ENCODE peak calls at places on chromosomes 13 and 19, in four cellular contexts. D, V, Q and K are unnamed samples. For H3K4me1, the result is how much of the 10 kb centered on the place peaks cover.

GRCh38 chr19:17246681-17247425 is 1.1 kb upstream of the NR2F6 start:
- DNase-seq in D (no peak), V (no peak), Q (peak), K (peak)

GRCh38 chr19:4744451-4745170 is 21.0 kb upstream of the DPP9 start:
- DNase-seq in D (peak), V (no peak), Q (no peak), K (no peak)

GRCh38 chr19:50718255-50719118 is 1.1 kb downstream of the SHANK1 start:
- DNase-seq in D (peak), V (no peak), Q (no peak), K (no peak)

GRCh38 chr13:57704031-57704430 is 72.5 kb downstream of the PCDH17 start:
- DNase-seq in D (no peak), V (no peak), Q (no peak), K (no peak)

GRCh38 chr13:27770809-27771208 is 21.5 kb upstream of the GSX1 start:
- DNase-seq in D (no peak), V (peak), Q (peak), K (no peak)

GRCh38 chr13:33193428-33193974 is 92.1 kb downstream of the STARD13 start:
- DNase-seq in D (no peak), V (no peak), Q (no peak), K (no peak)

GRCh38 chr19:1079566-1080111 is 12.7 kb downstream of the ARHGAP45 start:
- DNase-seq in D (no peak), V (no peak), Q (peak), K (peak)

GRCh38 chr13:80132741-80133601 is 208.0 kb downstream of the SPRY2 start:
- DNase-seq in D (peak), V (peak), Q (peak), K (no peak)

GRCh38 chr19:10194500-10195198 is at the start of gene DNMT1:
- DNase-seq in D (peak), V (peak), Q (peak), K (peak)
- TF ChIP-seq POLR2A in D (peak), V (peak), Q (peak), K (no peak)

DNA sequence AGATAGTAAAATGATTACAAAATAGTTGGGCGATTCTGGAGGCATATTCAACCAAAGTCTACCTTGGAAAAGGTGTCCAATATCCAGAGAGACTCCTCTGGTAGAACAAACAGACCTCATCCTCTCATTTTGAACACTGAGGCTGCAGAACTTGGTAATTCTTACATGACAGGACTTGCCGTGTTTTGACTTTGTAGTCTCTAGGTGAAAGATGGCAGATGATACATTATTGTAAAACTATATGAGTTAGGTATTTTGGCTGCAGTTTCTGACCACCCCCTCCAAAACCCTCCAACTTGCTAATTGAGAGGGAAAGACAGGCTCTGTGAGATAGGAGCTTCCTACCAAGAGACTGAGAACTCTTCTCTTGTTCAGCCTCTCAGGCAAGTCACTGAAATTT is 22.6 kb downstream of the SAE1 start:
- DNase-seq in D (no peak), V (no peak), Q (no peak), K (no peak)
- H3K4me1 ChIP-seq in D (under half), V (under half), Q (half or more), K (half or more)

GRCh38 chr19:11480927-11481776 is at the start of gene ELAVL3:
- DNase-seq in D (no peak), V (no peak), Q (no peak), K (no peak)
- TF ChIP-seq CTCF in D (no peak), V (no peak), Q (no peak), K (no peak)

GRCh38 chr19:35542209-35542608 is 3.2 kb upstream of the TMEM147 start:
- DNase-seq in D (no peak), V (no peak), Q (no peak), K (no peak)

GRCh38 chr19:35539314-35539713 is 6.1 kb downstream of the GAPDHS start:
- DNase-seq in D (no peak), V (no peak), Q (no peak), K (no peak)

GRCh38 chr19:35543280-35544109 is 1.9 kb upstream of the TMEM147 start:
- DNase-seq in D (no peak), V (no peak), Q (no peak), K (no peak)

GRCh38 chr19:35540356-35540927 is 5.0 kb upstream of the TMEM147 start:
- DNase-seq in D (no peak), V (no peak), Q (no peak), K (no peak)

DNA sequence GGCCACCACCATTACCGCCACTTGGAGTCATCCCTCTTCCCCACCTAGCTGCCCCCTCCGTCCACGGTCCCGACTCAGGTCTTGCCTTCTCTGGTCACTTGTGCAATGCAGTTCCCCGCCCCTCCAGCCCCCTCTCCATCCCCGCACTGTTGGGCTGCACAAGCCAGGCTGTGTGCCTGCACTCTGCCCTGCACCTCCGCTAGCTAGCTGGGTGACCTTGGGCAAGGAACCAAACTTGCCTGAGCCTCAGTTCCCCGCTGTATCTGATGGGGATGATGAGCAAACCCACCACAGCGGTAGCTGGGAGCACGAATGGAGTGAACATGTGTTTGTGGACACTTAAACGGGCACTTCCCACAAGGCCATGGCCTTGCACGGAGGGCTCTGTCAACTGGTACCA is 5.6 kb upstream of the TMEM147 start:
- DNase-seq in D (no peak), V (no peak), Q (no peak), K (no peak)
- TF ChIP-seq POLR2A in D (no peak), V (no peak), Q (no peak), K (no peak)

GRCh38 chr19:43779147-43779819 is 1.5 kb downstream of the KCNN4 start:
- DNase-seq in D (no peak), V (no peak), Q (peak), K (peak)
- H3K4me1 ChIP-seq in D (under half), V (half or more), Q (half or more), K (half or more)

DNA sequence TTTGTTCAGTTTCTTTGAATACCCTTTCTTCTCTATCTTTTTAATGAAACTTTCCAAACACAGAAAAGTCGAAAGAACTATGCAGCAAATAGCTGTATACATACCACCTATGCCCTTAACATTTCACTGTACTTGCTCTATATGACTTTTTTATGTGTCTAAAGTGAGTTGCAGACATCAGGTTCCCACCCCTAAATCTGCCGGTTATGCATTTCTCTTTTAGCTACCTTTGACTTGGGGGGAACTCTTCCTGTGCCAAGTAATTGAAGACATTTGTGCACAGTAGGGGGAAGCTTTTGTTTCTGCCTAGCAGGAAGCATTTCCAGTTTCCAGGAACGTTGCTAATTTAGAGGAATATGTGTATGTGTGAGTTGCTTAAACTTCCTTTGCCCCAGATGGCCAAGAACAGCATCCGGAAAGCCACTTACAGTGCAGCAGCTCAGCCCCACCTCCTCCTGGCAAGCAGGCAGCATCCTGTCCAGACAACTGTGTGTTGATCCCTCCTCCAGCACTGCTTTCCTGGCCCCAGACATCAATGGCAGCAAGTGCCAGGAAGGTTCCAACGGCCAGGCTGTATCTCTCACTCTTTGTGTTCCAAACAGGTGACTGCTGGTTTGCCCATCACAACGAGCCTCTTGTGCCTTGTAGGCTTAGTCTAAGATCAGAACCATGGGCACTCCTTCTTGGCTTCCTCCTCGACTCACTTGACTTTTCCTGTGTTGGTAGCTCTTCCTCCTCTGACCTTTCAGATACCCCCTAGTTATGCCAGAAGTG is 14.7 kb upstream of the GRAMD1A start:
- DNase-seq in D (no peak), V (no peak), Q (no peak), K (no peak)
- TF ChIP-seq CTCF in D (no peak), V (no peak), Q (no peak), K (no peak)

GRCh38 chr19:46256855-46257254 is 27.3 kb downstream of the IGFL1 start:
- DNase-seq in D (no peak), V (no peak), Q (no peak), K (no peak)
- TF ChIP-seq POLR2A in D (no peak), V (no peak), Q (no peak), K (no peak)

DNA sequence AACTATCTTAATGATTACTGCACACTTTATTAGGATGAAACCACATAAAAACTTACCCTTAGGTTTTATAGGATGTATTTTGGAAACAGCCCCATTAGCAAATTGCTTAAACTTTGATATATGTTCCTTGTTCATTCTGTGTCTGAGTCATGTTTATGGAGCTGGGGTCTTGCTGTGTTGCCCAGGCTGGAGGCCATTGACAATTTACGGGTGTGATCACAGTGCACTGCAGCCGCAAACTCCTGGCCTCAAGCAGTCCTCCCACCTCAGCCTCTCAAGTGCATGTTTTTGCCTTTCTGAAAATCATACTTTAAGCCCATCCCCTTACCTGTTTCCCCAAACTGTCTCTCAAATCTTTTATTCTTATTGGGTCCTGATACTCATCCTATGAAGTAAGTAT is 5.2 kb upstream of the CHAMP1 start:
- DNase-seq in D (no peak), V (no peak), Q (no peak), K (no peak)
- H3K4me1 ChIP-seq in D (under half), V (under half), Q (under half), K (under half)

GRCh38 chr19:12198136-12198535 is 35.2 kb downstream of the ZNF136 start:
- DNase-seq in D (no peak), V (no peak), Q (no peak), K (no peak)

GRCh38 chr19:12205296-12205695 is 42.4 kb downstream of the ZNF136 start:
- DNase-seq in D (no peak), V (no peak), Q (no peak), K (no peak)

GRCh38 chr19:12208221-12208620 is 45.3 kb downstream of the ZNF136 start:
- DNase-seq in D (no peak), V (no peak), Q (no peak), K (no peak)

GRCh38 chr19:12200020-12200419 is 37.1 kb downstream of the ZNF136 start:
- DNase-seq in D (no peak), V (no peak), Q (no peak), K (no peak)

GRCh38 chr19:12202250-12202649 is 39.4 kb downstream of the ZNF136 start:
- DNase-seq in D (no peak), V (no peak), Q (peak), K (peak)
- TF ChIP-seq CTCF in D (no peak), V (no peak), Q (peak), K (peak)